ENCODE peak calls at places on chromosomes 6 and 20, in five cellular contexts. U is keratinocyte, A is GM23248, B is transverse colon, M is neuronal stem cell. R is an unnamed sample. For H3K27me3, the result is how much of the 10 kb centered on the place peaks cover.

GRCh38 chr6:5308066-5308465 is 46.8 kb downstream of the FARS2 start:
- DNase-seq in U (peak), M (no peak), A (peak), B (no peak), R (no peak)

GRCh38 chr6:138063726-138064125 is 43.5 kb downstream of the PERP start:
- DNase-seq in A (no peak), M (no peak), U (no peak), B (no peak), R (no peak)

GRCh38 chr6:2480267-2480966 is 235.0 kb upstream of the GMDS start:
- DNase-seq in B (no peak), A (no peak), U (no peak), M (no peak), R (no peak)

GRCh38 chr6:33963351-33963750 is 159.5 kb upstream of the MLN start:
- DNase-seq in U (no peak), M (no peak), A (no peak), B (no peak), R (no peak)

GRCh38 chr6:108888745-108889144 is 40.5 kb downstream of the ARMC2 start:
- DNase-seq in A (no peak), U (no peak), B (no peak), M (no peak), R (no peak)

GRCh38 chr6:156875062-156875461 is 97.9 kb downstream of the ARID1B start:
- DNase-seq in A (no peak), M (no peak), B (no peak), U (no peak), R (no peak)

GRCh38 chr6:27495386-27496135 is 22.7 kb upstream of the ZNF184 start:
- DNase-seq in A (peak), U (peak), M (peak), B (no peak), R (no peak)

GRCh38 chr6:147347179-147347881 is 143.1 kb downstream of the STXBP5 start:
- DNase-seq in M (no peak), U (no peak), B (no peak), A (no peak), R (no peak)

GRCh38 chr20:38157635-38158495 is 7.2 kb downstream of the TGM2 start:
- DNase-seq in B (no peak), M (no peak), A (no peak), U (no peak), R (no peak)

GRCh38 chr6:53492860-53493634 is 51.9 kb downstream of the GCLC start:
- DNase-seq in B (no peak), U (peak), A (peak), M (peak), R (no peak)

GRCh38 chr6:17159240-17159639 is 57.4 kb downstream of the STMND1 start:
- DNase-seq in M (no peak), U (no peak), A (no peak), B (peak), R (no peak)

GRCh38 chr6:3386374-3386857 is 70.4 kb downstream of the SLC22A23 start:
- DNase-seq in U (no peak), M (no peak), B (no peak), A (no peak), R (no peak)

GRCh38 chr6:82484001-82484400 is 120.4 kb downstream of the TPBG start:
- DNase-seq in A (no peak), M (no peak), U (peak), B (no peak), R (no peak)

GRCh38 chr20:3563113-3563512 is 92.3 kb downstream of the ATRN start:
- DNase-seq in B (no peak), U (no peak), M (no peak), A (peak), R (no peak)

GRCh38 chr6:89071036-89071435 is 9.5 kb upstream of the PNRC1 start:
- DNase-seq in B (peak), A (no peak), U (no peak), M (no peak), R (no peak)

GRCh38 chr20:60586417-60587105 is 628.3 kb downstream of the CDH26 start:
- DNase-seq in U (no peak), M (no peak), B (no peak), A (no peak), R (no peak)

GRCh38 chr20:60581606-60582005 is 623.4 kb downstream of the CDH26 start:
- DNase-seq in U (no peak), B (no peak), M (no peak), A (no peak), R (no peak)

GRCh38 chr20:60579941-60580515 is 621.8 kb downstream of the CDH26 start:
- DNase-seq in M (no peak), B (no peak), U (no peak), A (no peak), R (no peak)

GRCh38 chr20:60583741-60584140 is 625.5 kb downstream of the CDH26 start:
- DNase-seq in U (peak), M (no peak), A (peak), B (no peak), R (no peak)

DNA sequence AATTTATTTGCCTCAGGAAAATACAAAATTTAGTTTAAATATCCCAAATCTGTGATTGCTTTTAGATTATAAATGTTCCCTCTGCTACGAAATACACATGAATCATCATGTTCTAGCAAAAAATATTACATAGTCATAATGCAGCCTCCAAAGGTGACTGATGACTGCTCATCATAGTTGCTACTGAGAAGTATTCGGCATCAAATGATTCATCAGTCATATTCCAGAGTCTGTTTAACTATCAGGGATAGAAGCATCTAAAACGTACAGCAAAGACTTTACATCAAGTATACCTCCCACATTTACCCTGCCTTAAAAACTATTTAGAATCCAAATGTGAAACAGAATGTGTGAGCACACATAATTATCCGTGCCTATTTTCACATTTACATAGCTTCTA is 626.0 kb downstream of the CDH26 start:
- DNase-seq in M (no peak), U (peak), B (no peak), A (peak), R (no peak)
- H3K27me3 ChIP-seq in M (under half), U (under half), B (under half), A (under half), R (under half)

GRCh38 chr6:129162605-129163004 is 279.7 kb downstream of the LAMA2 start:
- DNase-seq in U (no peak), A (no peak), M (no peak), B (no peak), R (no peak)
- H3K4me3 ChIP-seq in U (no peak), A (no peak), M (no peak), B (no peak), R (no peak)

GRCh38 chr20:44111712-44112335 is 75.2 kb downstream of the JPH2 start:
- DNase-seq in U (no peak), M (no peak), A (peak), B (peak), R (no peak)

GRCh38 chr20:44113642-44113945 is 73.4 kb downstream of the JPH2 start:
- DNase-seq in B (no peak), U (no peak), M (no peak), A (no peak), R (no peak)

GRCh38 chr20:44110816-44111568 is 76.0 kb downstream of the JPH2 start:
- DNase-seq in U (no peak), B (no peak), A (no peak), M (no peak), R (no peak)

GRCh38 chr20:44112889-44113641 is 73.9 kb downstream of the JPH2 start:
- DNase-seq in U (no peak), B (no peak), M (no peak), A (no peak), R (no peak)

GRCh38 chr20:44112456-44112855 is 74.5 kb downstream of the JPH2 start:
- DNase-seq in B (no peak), M (no peak), A (no peak), U (no peak), R (no peak)
- H3K27ac ChIP-seq in B (peak), M (no peak), A (no peak), U (no peak), R (no peak)

GRCh38 chr6:117906454-117906904 is 585 bp upstream of the SLC35F1 start:
- DNase-seq in A (peak), M (no peak), U (no peak), B (no peak), R (no peak)

GRCh38 chr6:117909638-117910037 is 2.6 kb downstream of the SLC35F1 start:
- DNase-seq in U (no peak), A (no peak), M (no peak), B (no peak), R (no peak)

GRCh38 chr6:117908246-117909107 is 1.4 kb downstream of the SLC35F1 start:
- DNase-seq in M (no peak), B (no peak), A (peak), U (no peak), R (peak)

GRCh38 chr6:117907600-117908245 is 659 bp downstream of the SLC35F1 start:
- DNase-seq in M (peak), B (no peak), U (no peak), A (peak), R (peak)

DNA sequence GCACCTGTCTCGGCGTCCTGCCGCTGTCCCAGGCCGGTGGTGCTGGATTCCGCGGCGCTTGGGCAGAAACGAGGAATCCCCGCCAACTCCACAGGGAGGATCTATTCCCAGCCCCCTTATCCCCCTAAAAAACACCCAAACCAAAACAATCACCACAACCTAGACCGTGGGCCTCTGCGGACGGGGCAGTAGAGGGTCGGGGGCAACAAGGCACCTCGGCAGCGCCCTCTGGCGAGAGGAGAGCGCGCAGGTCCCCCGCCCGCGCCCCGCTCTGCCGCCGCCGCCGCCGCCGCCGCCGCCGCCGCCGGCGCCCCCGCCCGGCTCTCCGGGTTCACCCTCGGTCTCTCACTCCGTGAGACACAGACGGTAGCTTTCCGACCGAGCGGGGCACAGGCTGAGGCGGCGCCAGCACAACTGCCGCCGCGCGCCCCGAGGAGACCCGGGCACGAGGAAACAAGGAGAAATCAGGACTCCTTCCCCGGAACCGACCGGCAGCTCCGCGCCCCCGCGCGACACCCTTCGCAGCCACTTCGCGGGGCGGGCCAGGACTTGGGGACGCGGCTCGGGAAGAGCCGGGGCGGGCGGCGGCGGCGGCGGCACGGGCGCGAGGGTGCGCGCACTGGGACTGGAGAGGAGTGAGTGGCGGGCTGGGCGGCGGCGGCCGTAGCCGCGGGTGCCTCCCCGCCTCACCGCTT is at the start of gene SLC35F1:
- DNase-seq in U (no peak), A (peak), M (peak), B (no peak), R (peak)
- H3K27me3 ChIP-seq in U (under half), A (under half), M (under half), B (half or more), R (half or more)

GRCh38 chr6:26312501-26313390 is 52.3 kb upstream of the BTN3A2 start:
- DNase-seq in B (peak), M (peak), U (peak), A (peak), R (peak)

GRCh38 chr6:26309731-26310142 is 55.3 kb upstream of the BTN3A2 start:
- DNase-seq in B (no peak), U (peak), A (peak), M (no peak), R (no peak)

GRCh38 chr6:26312096-26312463 is 52.9 kb upstream of the BTN3A2 start:
- DNase-seq in U (no peak), B (no peak), A (peak), M (no peak), R (no peak)

GRCh38 chr6:26311385-26312095 is 53.5 kb upstream of the BTN3A2 start:
- DNase-seq in U (peak), A (peak), B (peak), M (no peak), R (no peak)

DNA sequence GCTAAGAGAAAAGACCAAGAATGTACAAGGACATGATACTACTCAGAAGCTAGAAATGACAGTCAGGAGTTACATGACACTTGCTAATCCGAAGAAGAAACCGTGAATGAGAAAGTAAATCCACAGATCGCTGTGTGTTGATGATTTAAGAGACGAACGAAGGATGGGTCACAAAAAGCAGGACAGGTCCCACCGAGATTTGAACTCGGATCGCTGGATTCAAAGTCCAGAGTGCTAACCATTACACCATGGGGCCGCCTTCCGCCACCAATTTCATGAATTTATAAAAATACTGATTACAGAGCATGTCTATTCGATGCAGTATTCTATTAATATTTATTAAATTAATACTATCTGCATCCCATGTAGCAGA is 54.0 kb upstream of the BTN3A2 start:
- DNase-seq in B (no peak), A (peak), U (no peak), M (no peak), R (no peak)
- H3K4me3 ChIP-seq in B (no peak), A (peak), U (no peak), M (no peak), R (no peak)

GRCh38 chr20:57398901-57399535 is 7.8 kb downstream of the RBM38 start:
- DNase-seq in M (no peak), A (no peak), U (no peak), B (no peak), R (no peak)

GRCh38 chr20:57400821-57401564 is 9.8 kb downstream of the RBM38 start:
- DNase-seq in M (no peak), A (no peak), U (no peak), B (no peak), R (peak)

GRCh38 chr20:57398231-57398821 is 7.1 kb downstream of the RBM38 start:
- DNase-seq in A (no peak), M (no peak), U (no peak), B (peak), R (peak)

GRCh38 chr20:57400262-57400701 is 9.1 kb downstream of the RBM38 start:
- DNase-seq in M (no peak), B (no peak), A (no peak), U (no peak), R (no peak)

GRCh38 chr20:57399587-57400261 is 8.5 kb downstream of the RBM38 start:
- DNase-seq in U (no peak), M (no peak), A (no peak), B (peak), R (no peak)
- H3K27ac ChIP-seq in U (no peak), M (no peak), A (no peak), B (peak), R (no peak)

DNA sequence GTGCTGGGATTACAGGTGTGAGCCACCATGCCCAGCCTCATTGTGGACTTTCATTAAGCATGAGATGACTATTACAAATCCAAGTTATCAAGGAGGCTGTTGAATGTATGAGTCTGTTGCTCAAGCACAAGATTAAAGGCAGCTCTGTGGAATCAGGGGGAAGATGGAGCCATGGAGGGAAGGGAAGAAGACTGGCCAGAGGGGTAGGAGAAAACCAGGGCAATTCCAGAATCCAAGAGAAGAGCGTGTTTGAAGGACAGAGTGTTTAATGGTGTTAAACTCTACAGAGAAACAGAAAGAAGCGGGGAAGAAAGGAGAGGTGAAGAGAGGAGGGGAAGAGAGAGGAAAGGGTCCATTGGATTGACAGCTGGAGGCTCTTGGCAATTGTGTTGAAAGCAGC is 49.8 kb upstream of the TTPAL start:
- DNase-seq in A (no peak), U (no peak), B (no peak), M (no peak), R (no peak)
- H3K27me3 ChIP-seq in A (under half), U (under half), B (under half), M (under half), R (under half)